ENCODE peak calls at places on chromosomes 6 and 20, in nine cellular contexts. One of them, this sample, is unnamed.

GRCh38 chr6:34546551-34547321 is 9.4 kb downstream of the SPDEF start:
- DNase-seq in Jurkat, Clone E6-1: no peak
- DNase-seq in epithelial cell of esophagus: peak
- DNase-seq in lung: peak
- DNase-seq in retinal pigment epithelial cell: no peak
- DNase-seq in psoas muscle: no peak
- DNase-seq in A549: peak
- DNase-seq in kidney: peak
- DNase-seq in lower lobe of right lung: peak
- DNase-seq in this sample: no peak

GRCh38 chr6:132964868-132965382 is 150.6 kb downstream of the RPS12 start:
- DNase-seq in psoas muscle: no peak
- DNase-seq in kidney: no peak
- DNase-seq in lower lobe of right lung: no peak
- DNase-seq in retinal pigment epithelial cell: no peak
- DNase-seq in Jurkat, Clone E6-1: no peak
- DNase-seq in epithelial cell of esophagus: no peak
- DNase-seq in lung: no peak
- DNase-seq in A549: no peak
- DNase-seq in this sample: no peak

GRCh38 chr20:1415667-1416468 is 23.0 kb upstream of the FKBP1A start:
- DNase-seq in retinal pigment epithelial cell: peak
- DNase-seq in epithelial cell of esophagus: peak
- DNase-seq in lung: no peak
- DNase-seq in psoas muscle: no peak
- DNase-seq in kidney: no peak
- DNase-seq in Jurkat, Clone E6-1: no peak
- DNase-seq in A549: peak
- DNase-seq in lower lobe of right lung: no peak
- DNase-seq in this sample: no peak

GRCh38 chr6:161064915-161065314 is 73.3 kb downstream of the MAP3K4 start:
- DNase-seq in retinal pigment epithelial cell: no peak
- DNase-seq in kidney: no peak
- DNase-seq in Jurkat, Clone E6-1: no peak
- DNase-seq in epithelial cell of esophagus: no peak
- DNase-seq in lower lobe of right lung: no peak
- DNase-seq in lung: no peak
- DNase-seq in psoas muscle: no peak
- DNase-seq in A549: no peak
- DNase-seq in this sample: no peak

GRCh38 chr6:137399949-137400443 is 94.2 kb downstream of the OLIG3 start:
- DNase-seq in psoas muscle: no peak
- DNase-seq in lung: no peak
- DNase-seq in A549: no peak
- DNase-seq in Jurkat, Clone E6-1: no peak
- DNase-seq in retinal pigment epithelial cell: no peak
- DNase-seq in lower lobe of right lung: no peak
- DNase-seq in epithelial cell of esophagus: no peak
- DNase-seq in kidney: no peak
- DNase-seq in this sample: no peak

GRCh38 chr20:62792940-62793756 is 3.1 kb upstream of the MRGBP start:
- DNase-seq in Jurkat, Clone E6-1: no peak
- DNase-seq in kidney: no peak
- DNase-seq in lung: no peak
- DNase-seq in retinal pigment epithelial cell: no peak
- DNase-seq in A549: no peak
- DNase-seq in epithelial cell of esophagus: no peak
- DNase-seq in psoas muscle: no peak
- DNase-seq in lower lobe of right lung: no peak
- DNase-seq in this sample: no peak

GRCh38 chr6:81832304-81832703 is 79.8 kb upstream of the TENT5A start:
- DNase-seq in kidney: no peak
- DNase-seq in epithelial cell of esophagus: no peak
- DNase-seq in Jurkat, Clone E6-1: no peak
- DNase-seq in retinal pigment epithelial cell: no peak
- DNase-seq in lower lobe of right lung: no peak
- DNase-seq in A549: no peak
- DNase-seq in lung: no peak
- DNase-seq in psoas muscle: no peak
- DNase-seq in this sample: no peak

GRCh38 chr6:134454794-134455193 is 136.9 kb upstream of the SGK1 start:
- DNase-seq in Jurkat, Clone E6-1: no peak
- DNase-seq in kidney: no peak
- DNase-seq in psoas muscle: no peak
- DNase-seq in retinal pigment epithelial cell: peak
- DNase-seq in A549: no peak
- DNase-seq in epithelial cell of esophagus: no peak
- DNase-seq in lower lobe of right lung: no peak
- DNase-seq in lung: no peak
- DNase-seq in this sample: no peak

GRCh38 chr6:167855825-167856425 is 29.2 kb downstream of the AFDN start:
- DNase-seq in lung: no peak
- DNase-seq in epithelial cell of esophagus: peak
- DNase-seq in kidney: no peak
- DNase-seq in lower lobe of right lung: no peak
- DNase-seq in retinal pigment epithelial cell: no peak
- DNase-seq in A549: peak
- DNase-seq in Jurkat, Clone E6-1: no peak
- DNase-seq in psoas muscle: no peak
- DNase-seq in this sample: peak

GRCh38 chr6:15096894-15097837 is 148.7 kb upstream of the JARID2 start:
- DNase-seq in psoas muscle: no peak
- DNase-seq in lower lobe of right lung: no peak
- DNase-seq in A549: no peak
- DNase-seq in kidney: no peak
- DNase-seq in Jurkat, Clone E6-1: no peak
- DNase-seq in lung: no peak
- DNase-seq in retinal pigment epithelial cell: no peak
- DNase-seq in epithelial cell of esophagus: peak
- DNase-seq in this sample: no peak

GRCh38 chr20:57483287-57484050 is 41.5 kb downstream of the CTCFL start:
- DNase-seq in epithelial cell of esophagus: no peak
- DNase-seq in retinal pigment epithelial cell: no peak
- DNase-seq in psoas muscle: no peak
- DNase-seq in kidney: peak
- DNase-seq in Jurkat, Clone E6-1: no peak
- DNase-seq in A549: no peak
- DNase-seq in lower lobe of right lung: no peak
- DNase-seq in lung: no peak
- DNase-seq in this sample: no peak

GRCh38 chr20:17620371-17621228 is 50.7 kb downstream of the DSTN start:
- DNase-seq in retinal pigment epithelial cell: no peak
- DNase-seq in lower lobe of right lung: peak
- DNase-seq in Jurkat, Clone E6-1: no peak
- DNase-seq in epithelial cell of esophagus: no peak
- DNase-seq in psoas muscle: peak
- DNase-seq in kidney: peak
- DNase-seq in A549: no peak
- DNase-seq in lung: no peak
- DNase-seq in this sample: no peak

DNA sequence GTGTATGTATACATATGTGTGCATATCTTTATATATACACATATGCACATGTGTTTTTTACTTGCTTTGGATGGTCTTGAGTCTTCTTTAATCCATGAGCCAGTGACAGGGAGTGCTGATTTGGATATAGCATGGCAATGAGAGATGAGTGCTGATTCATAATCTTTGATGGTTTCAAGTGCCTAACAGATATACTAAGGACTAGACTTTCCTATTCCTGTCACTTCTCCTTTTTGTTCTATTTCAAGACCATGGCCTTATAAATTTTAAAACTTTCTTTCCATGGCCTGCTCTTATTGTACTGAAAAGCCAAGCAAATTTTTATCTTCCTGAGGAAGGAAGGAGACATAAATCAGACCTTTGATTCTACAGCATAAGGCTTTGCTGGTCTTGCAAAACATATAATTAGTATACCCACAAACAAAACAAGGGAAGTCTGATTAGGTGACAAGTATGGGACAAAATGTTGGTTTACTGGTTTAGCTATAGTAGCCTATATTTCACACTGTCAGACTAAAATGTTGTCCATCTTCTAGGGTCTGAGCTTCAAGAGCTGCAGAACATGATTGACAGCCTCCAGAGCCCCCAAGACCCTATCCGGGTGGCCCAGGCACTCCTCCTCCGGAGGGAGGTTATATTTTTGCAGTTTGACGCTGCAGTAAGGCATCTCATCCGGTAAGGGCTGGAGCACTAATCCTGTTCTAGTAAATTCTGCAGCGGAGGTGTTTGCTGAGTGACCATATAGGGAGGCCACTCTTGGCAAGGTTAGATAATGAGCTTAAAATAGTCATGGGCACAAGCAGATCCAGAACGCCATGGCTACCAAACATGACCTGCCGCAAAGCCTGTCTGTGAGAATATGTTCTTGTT is 82.3 kb downstream of the CD164 start:
- DNase-seq in epithelial cell of esophagus: no peak
- DNase-seq in kidney: no peak
- DNase-seq in retinal pigment epithelial cell: peak
- DNase-seq in Jurkat, Clone E6-1: no peak
- DNase-seq in psoas muscle: peak
- DNase-seq in lower lobe of right lung: no peak
- DNase-seq in A549: no peak
- DNase-seq in lung: no peak
- DNase-seq in this sample: no peak
- H3K4me3 ChIP-seq in epithelial cell of esophagus: no peak
- H3K4me3 ChIP-seq in kidney: no peak
- H3K4me3 ChIP-seq in retinal pigment epithelial cell: no peak
- H3K4me3 ChIP-seq in Jurkat, Clone E6-1: no peak
- H3K4me3 ChIP-seq in psoas muscle: peak
- H3K4me3 ChIP-seq in lower lobe of right lung: no peak
- H3K4me3 ChIP-seq in A549: no peak
- H3K4me3 ChIP-seq in lung: no peak
- H3K4me3 ChIP-seq in this sample: no peak

GRCh38 chr6:98835149-98836024 is 1.0 kb downstream of the POU3F2 start:
- DNase-seq in lower lobe of right lung: no peak
- DNase-seq in epithelial cell of esophagus: no peak
- DNase-seq in Jurkat, Clone E6-1: no peak
- DNase-seq in lung: no peak
- DNase-seq in kidney: peak
- DNase-seq in retinal pigment epithelial cell: no peak
- DNase-seq in A549: peak
- DNase-seq in psoas muscle: no peak
- DNase-seq in this sample: no peak

GRCh38 chr6:98834060-98835031 is at the start of gene POU3F2:
- DNase-seq in psoas muscle: no peak
- DNase-seq in Jurkat, Clone E6-1: peak
- DNase-seq in retinal pigment epithelial cell: peak
- DNase-seq in A549: peak
- DNase-seq in kidney: peak
- DNase-seq in epithelial cell of esophagus: peak
- DNase-seq in lower lobe of right lung: peak
- DNase-seq in lung: peak
- DNase-seq in this sample: no peak

GRCh38 chr6:98831057-98832031 is 3.0 kb upstream of the POU3F2 start:
- DNase-seq in kidney: peak
- DNase-seq in A549: no peak
- DNase-seq in epithelial cell of esophagus: no peak
- DNase-seq in retinal pigment epithelial cell: no peak
- DNase-seq in psoas muscle: no peak
- DNase-seq in lower lobe of right lung: no peak
- DNase-seq in lung: no peak
- DNase-seq in Jurkat, Clone E6-1: no peak
- DNase-seq in this sample: no peak

GRCh38 chr6:98832282-98833100 is 1.9 kb upstream of the POU3F2 start:
- DNase-seq in lower lobe of right lung: no peak
- DNase-seq in retinal pigment epithelial cell: no peak
- DNase-seq in psoas muscle: no peak
- DNase-seq in A549: no peak
- DNase-seq in kidney: peak
- DNase-seq in lung: no peak
- DNase-seq in epithelial cell of esophagus: peak
- DNase-seq in Jurkat, Clone E6-1: no peak
- DNase-seq in this sample: no peak

GRCh38 chr6:98833101-98834059 is 994 bp upstream of the POU3F2 start:
- DNase-seq in epithelial cell of esophagus: peak
- DNase-seq in Jurkat, Clone E6-1: peak
- DNase-seq in psoas muscle: no peak
- DNase-seq in A549: peak
- DNase-seq in lung: no peak
- DNase-seq in lower lobe of right lung: peak
- DNase-seq in kidney: peak
- DNase-seq in retinal pigment epithelial cell: no peak
- DNase-seq in this sample: no peak
- H3K4me3 ChIP-seq in epithelial cell of esophagus: peak
- H3K4me3 ChIP-seq in Jurkat, Clone E6-1: peak
- H3K4me3 ChIP-seq in psoas muscle: peak
- H3K4me3 ChIP-seq in A549: peak
- H3K4me3 ChIP-seq in lung: peak
- H3K4me3 ChIP-seq in lower lobe of right lung: peak
- H3K4me3 ChIP-seq in kidney: peak
- H3K4me3 ChIP-seq in retinal pigment epithelial cell: peak
- H3K4me3 ChIP-seq in this sample: peak

GRCh38 chr6:7535498-7535897 is 6.0 kb upstream of the DSP start:
- DNase-seq in Jurkat, Clone E6-1: no peak
- DNase-seq in psoas muscle: no peak
- DNase-seq in kidney: no peak
- DNase-seq in A549: no peak
- DNase-seq in epithelial cell of esophagus: peak
- DNase-seq in lung: no peak
- DNase-seq in lower lobe of right lung: no peak
- DNase-seq in retinal pigment epithelial cell: no peak
- DNase-seq in this sample: peak
- H3K4me3 ChIP-seq in Jurkat, Clone E6-1: no peak
- H3K4me3 ChIP-seq in psoas muscle: no peak
- H3K4me3 ChIP-seq in kidney: no peak
- H3K4me3 ChIP-seq in A549: no peak
- H3K4me3 ChIP-seq in epithelial cell of esophagus: no peak
- H3K4me3 ChIP-seq in lung: no peak
- H3K4me3 ChIP-seq in lower lobe of right lung: no peak
- H3K4me3 ChIP-seq in retinal pigment epithelial cell: no peak
- H3K4me3 ChIP-seq in this sample: no peak

GRCh38 chr20:44204156-44204831 is 6.3 kb downstream of the OSER1 start:
- DNase-seq in lower lobe of right lung: no peak
- DNase-seq in kidney: no peak
- DNase-seq in psoas muscle: no peak
- DNase-seq in lung: no peak
- DNase-seq in retinal pigment epithelial cell: peak
- DNase-seq in epithelial cell of esophagus: peak
- DNase-seq in Jurkat, Clone E6-1: no peak
- DNase-seq in A549: peak
- DNase-seq in this sample: peak

GRCh38 chr20:44206132-44206531 is 4.4 kb downstream of the OSER1 start:
- DNase-seq in A549: no peak
- DNase-seq in psoas muscle: no peak
- DNase-seq in lower lobe of right lung: no peak
- DNase-seq in epithelial cell of esophagus: no peak
- DNase-seq in lung: no peak
- DNase-seq in retinal pigment epithelial cell: no peak
- DNase-seq in Jurkat, Clone E6-1: no peak
- DNase-seq in kidney: no peak
- DNase-seq in this sample: no peak

GRCh38 chr20:44203161-44203560 is 7.4 kb downstream of the OSER1 start:
- DNase-seq in retinal pigment epithelial cell: no peak
- DNase-seq in lung: no peak
- DNase-seq in lower lobe of right lung: no peak
- DNase-seq in Jurkat, Clone E6-1: no peak
- DNase-seq in kidney: no peak
- DNase-seq in epithelial cell of esophagus: no peak
- DNase-seq in psoas muscle: no peak
- DNase-seq in A549: no peak
- DNase-seq in this sample: no peak

GRCh38 chr20:44207066-44207723 is 3.4 kb downstream of the OSER1 start:
- DNase-seq in psoas muscle: no peak
- DNase-seq in lung: no peak
- DNase-seq in A549: no peak
- DNase-seq in lower lobe of right lung: no peak
- DNase-seq in epithelial cell of esophagus: no peak
- DNase-seq in kidney: no peak
- DNase-seq in Jurkat, Clone E6-1: no peak
- DNase-seq in retinal pigment epithelial cell: no peak
- DNase-seq in this sample: no peak

GRCh38 chr20:44204832-44205215 is 5.7 kb downstream of the OSER1 start:
- DNase-seq in psoas muscle: no peak
- DNase-seq in retinal pigment epithelial cell: no peak
- DNase-seq in lower lobe of right lung: no peak
- DNase-seq in epithelial cell of esophagus: no peak
- DNase-seq in Jurkat, Clone E6-1: no peak
- DNase-seq in A549: no peak
- DNase-seq in kidney: no peak
- DNase-seq in lung: no peak
- DNase-seq in this sample: no peak
- H3K4me3 ChIP-seq in psoas muscle: peak
- H3K4me3 ChIP-seq in retinal pigment epithelial cell: no peak
- H3K4me3 ChIP-seq in lower lobe of right lung: no peak
- H3K4me3 ChIP-seq in epithelial cell of esophagus: no peak
- H3K4me3 ChIP-seq in Jurkat, Clone E6-1: no peak
- H3K4me3 ChIP-seq in A549: peak
- H3K4me3 ChIP-seq in kidney: no peak
- H3K4me3 ChIP-seq in lung: no peak
- H3K4me3 ChIP-seq in this sample: no peak

This sample was measured in AG09309.